ENCODE peak calls at places on chromosome 11, in five cellular contexts. P is Panc1, Z is NCI-H1105, U is heart left ventricle, X is cardiac muscle cell. W is an unnamed sample.
A peak's percentile ranks its signal among the peaks of the same experiment; 100 is the strongest.

GRCh38 chr11:78782725-78783124 is 208.1 kb upstream of the NARS2 start:
- DNase-seq in P (no peak), Z (no peak), U (no peak), X (no peak), W (no peak)

GRCh38 chr11:117478126-117478856 is 150.6 kb downstream of the CEP164 start:
- DNase-seq in P (no peak), Z (no peak), U (no peak), X (no peak), W (no peak)

GRCh38 chr11:89405629-89406028 is 85.5 kb downstream of the NOX4 start:
- DNase-seq in P (no peak), Z (peak; percentile 4), U (no peak), X (peak; percentile 30), W (no peak)

GRCh38 chr11:65488273-65489058 is 10.4 kb upstream of the MALAT1 start:
- DNase-seq in P (no peak), Z (no peak), U (no peak), X (no peak), W (no peak)

GRCh38 chr11:8692417-8692816 is 9.8 kb downstream of the RPL27A start:
- DNase-seq in P (no peak), Z (no peak), U (no peak), X (no peak), W (no peak)

GRCh38 chr11:46298699-46299424 is 21.4 kb downstream of the CREB3L1 start:
- DNase-seq in P (no peak), Z (no peak), U (no peak), X (no peak), W (no peak)

GRCh38 chr11:2794947-2795346 is 90.6 kb downstream of the CDKN1C start:
- DNase-seq in P (no peak), Z (no peak), U (peak; percentile 13), X (no peak), W (no peak)

GRCh38 chr11:34348919-34349318 is 8.9 kb downstream of the ABTB2 start:
- DNase-seq in P (no peak), Z (no peak), U (no peak), X (no peak), W (no peak)

GRCh38 chr11:78770931-78771330 is 196.3 kb upstream of the NARS2 start:
- DNase-seq in P (no peak), Z (no peak), U (no peak), X (no peak), W (no peak)

GRCh38 chr11:79438631-79439429 is 2.0 kb downstream of the TENM4 start:
- DNase-seq in P (no peak), Z (peak; percentile 45), U (peak; percentile 32), X (peak; percentile 34), W (no peak)

GRCh38 chr11:47060807-47061206 is 115.9 kb downstream of the ARFGAP2 start:
- DNase-seq in P (no peak), Z (no peak), U (no peak), X (no peak), W (no peak)

GRCh38 chr11:128548655-128549255 is 38.6 kb downstream of the ETS1 start:
- DNase-seq in P (no peak), Z (no peak), U (peak; percentile 82), X (peak; percentile 44), W (no peak)

GRCh38 chr11:111049131-111049530 is 196.4 kb upstream of the POU2AF2 start:
- DNase-seq in P (no peak), Z (no peak), U (no peak), X (no peak), W (no peak)

GRCh38 chr11:23226331-23226909 is 366.1 kb upstream of the CCDC179 start:
- DNase-seq in P (no peak), Z (no peak), U (no peak), X (no peak), W (no peak)

GRCh38 chr11:1744137-1744878 is 6.1 kb downstream of the IFITM10 start:
- DNase-seq in P (no peak), Z (no peak), U (no peak), X (no peak), W (no peak)

GRCh38 chr11:31619980-31620379 is 110.4 kb downstream of the ELP4 start:
- DNase-seq in P (no peak), Z (no peak), U (no peak), X (no peak), W (no peak)

GRCh38 chr11:45933131-45933821 is 10.8 kb downstream of the LARGE2 start:
- DNase-seq in P (no peak), Z (no peak), U (no peak), X (no peak), W (no peak)

GRCh38 chr11:60838132-60838531 is 3.8 kb upstream of the CCDC86 start:
- DNase-seq in P (no peak), Z (no peak), U (no peak), X (peak; percentile 23), W (no peak)

GRCh38 chr11:82988936-82989627 is 82.6 kb downstream of the RAB30 start:
- DNase-seq in P (no peak), Z (no peak), U (no peak), X (no peak), W (no peak)

GRCh38 chr11:126874831-126875230 is 125.7 kb downstream of the KIRREL3 start:
- DNase-seq in P (no peak), Z (no peak), U (no peak), X (no peak), W (no peak)

W was measured in stimulated activated CD8-positive, alpha-beta memory T cell treated with anti-CD3 and anti-CD28 coated beads, Interleukin-4, amount 100 ng/mL, for 1 hour.